ENCODE peak calls at places on chromosome 6, in nine cellular contexts. S is cardiac muscle cell, D is lung, G is astrocyte, L is right cardiac atrium, K is uterus, F is adrenal gland, M is left lung, A is A673. Y is an unnamed sample.

GRCh38 chr6:50718058-50718457 is 4.7 kb downstream of the TFAP2D start:
- DNase-seq in D (no peak), F (no peak), M (no peak), L (no peak), S (no peak), G (no peak), A (no peak), K (no peak), Y (no peak)

GRCh38 chr6:4776967-4777925 is 1.0 kb downstream of the CDYL start:
- DNase-seq in M (no peak), D (no peak), A (peak), S (peak), F (peak), K (peak), L (peak), G (peak), Y (no peak)

GRCh38 chr6:53869964-53870363 is 75.2 kb downstream of the LRRC1 start:
- DNase-seq in M (no peak), K (no peak), G (no peak), S (no peak), D (no peak), F (no peak), A (no peak), L (no peak), Y (no peak)

GRCh38 chr6:9225441-9225871 is 790.1 kb upstream of the SLC35B3 start:
- DNase-seq in F (no peak), D (no peak), M (no peak), S (no peak), A (no peak), K (no peak), G (peak), L (no peak), Y (no peak)

GRCh38 chr6:3540980-3541379 is 84.1 kb upstream of the SLC22A23 start:
- DNase-seq in F (no peak), D (peak), A (no peak), S (no peak), K (no peak), M (no peak), G (no peak), L (no peak), Y (no peak)

GRCh38 chr6:8215631-8216030 is 113.3 kb upstream of the EEF1E1 start:
- DNase-seq in K (no peak), F (no peak), G (peak), A (no peak), M (no peak), S (no peak), L (no peak), D (no peak), Y (no peak)

GRCh38 chr6:132813173-132813856 is 1.1 kb upstream of the RPS12 start:
- DNase-seq in S (peak), L (peak), A (peak), G (no peak), D (peak), F (peak), M (peak), K (peak), Y (peak)

GRCh38 chr6:126724821-126725220 is 384.9 kb downstream of the CENPW start:
- DNase-seq in G (no peak), M (no peak), S (no peak), A (peak), F (no peak), K (no peak), D (no peak), L (no peak), Y (no peak)

GRCh38 chr6:150263765-150264415 is 104.9 kb upstream of the IYD start:
- DNase-seq in K (no peak), F (peak), G (no peak), L (peak), A (no peak), M (no peak), D (no peak), S (no peak), Y (no peak)

GRCh38 chr6:42846505-42846904 is 32.9 kb upstream of the RPL7L1 start:
- DNase-seq in D (no peak), L (no peak), S (no peak), A (no peak), M (no peak), G (no peak), F (no peak), K (no peak), Y (no peak)

GRCh38 chr6:52576392-52577021 is 353 bp downstream of the TRAM2 start:
- DNase-seq in M (peak), A (peak), G (peak), D (peak), K (peak), F (peak), L (peak), S (no peak), Y (peak)
- H3K27ac ChIP-seq in M (peak), A (no peak), G (peak), D (peak), K (peak), F (peak), L (peak), S (no peak), Y (peak)

DNA sequence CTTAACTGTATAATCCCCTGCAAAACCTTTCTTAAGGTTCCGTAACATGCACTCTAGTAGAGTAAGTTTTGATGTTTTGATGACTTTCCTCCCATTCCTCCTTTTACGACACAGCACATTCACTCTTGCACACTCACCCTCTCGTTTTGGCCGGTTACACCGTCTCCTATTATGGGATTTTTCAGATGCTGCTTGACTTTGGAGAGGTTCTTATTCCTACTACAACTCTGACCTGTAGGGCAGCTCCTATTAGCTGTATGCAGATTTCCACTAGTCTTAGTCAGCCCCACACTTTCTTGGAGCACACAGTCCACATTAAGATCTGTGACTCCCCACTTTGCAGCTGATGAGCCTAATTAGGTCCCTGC is 223.7 kb upstream of the SYNCRIP start:
- DNase-seq in M (no peak), K (peak), D (no peak), A (no peak), S (no peak), L (no peak), G (peak), F (peak), Y (no peak)
- H3K4me3 ChIP-seq in M (peak), K (peak), D (peak), A (peak), S (no peak), L (peak), G (peak), F (peak), Y (peak)

DNA sequence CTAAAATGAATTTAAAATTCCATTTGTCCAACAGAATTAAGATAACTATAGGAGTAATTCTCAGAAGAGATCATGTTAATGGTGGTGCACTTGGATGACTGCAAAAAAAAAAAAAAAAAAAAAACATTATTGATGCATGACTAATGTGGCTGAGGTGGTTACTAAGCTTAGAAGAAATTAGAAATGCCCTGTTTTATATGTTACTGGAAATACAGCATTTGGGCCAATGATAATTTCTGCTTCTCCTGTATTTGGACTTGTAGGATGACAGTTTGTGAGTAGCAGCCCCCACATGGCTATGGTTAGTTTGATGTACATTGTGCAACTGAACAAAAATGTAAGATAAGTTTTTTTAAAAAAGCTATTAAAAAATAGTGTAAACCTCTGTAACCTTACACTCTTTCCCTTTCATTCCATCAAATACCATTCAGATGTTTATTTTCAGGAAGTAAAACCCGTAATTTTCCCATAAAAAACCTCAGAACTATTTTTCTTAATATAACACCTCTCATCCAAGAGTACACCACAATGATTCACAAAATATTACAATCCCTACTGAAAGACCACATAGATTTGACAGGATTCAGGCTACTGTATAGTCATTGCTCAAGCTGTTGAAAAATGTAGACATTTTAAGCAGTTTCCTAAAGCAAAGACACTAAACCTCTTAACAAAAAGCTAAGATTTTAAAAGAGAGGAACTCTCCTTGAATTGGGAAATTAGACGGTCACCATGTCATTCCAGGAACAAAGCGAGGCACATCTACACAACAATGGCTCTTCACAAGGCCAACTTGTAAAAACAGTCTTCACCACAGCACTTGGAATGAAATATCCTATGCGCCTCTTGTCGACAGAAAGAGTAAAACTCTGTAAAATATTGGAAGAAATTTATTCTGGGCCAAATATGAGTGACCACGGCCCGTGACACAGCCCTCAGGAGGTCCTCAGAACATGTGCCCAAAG is 83.0 kb downstream of the WDR27 start:
- DNase-seq in F (no peak), K (no peak), S (no peak), G (peak), M (no peak), D (no peak), A (no peak), L (no peak), Y (no peak)
- H3K27ac ChIP-seq in F (no peak), K (no peak), S (no peak), G (peak), M (no peak), D (no peak), A (no peak), L (no peak), Y (no peak)

GRCh38 chr6:158561247-158561884 is 1.5 kb downstream of the TMEM181 start:
- DNase-seq in G (no peak), L (no peak), A (no peak), F (peak), D (no peak), K (no peak), M (no peak), S (no peak), Y (peak)

GRCh38 chr6:158559338-158559894 is 475 bp upstream of the TMEM181 start:
- DNase-seq in D (no peak), A (no peak), M (no peak), G (no peak), F (peak), L (no peak), S (no peak), K (no peak), Y (no peak)

GRCh38 chr6:158559895-158560786 is at the start of gene TMEM181:
- DNase-seq in G (peak), L (peak), D (peak), F (peak), M (peak), A (peak), K (peak), S (peak), Y (peak)

GRCh38 chr6:158560787-158561246 is 926 bp downstream of the TMEM181 start:
- DNase-seq in L (no peak), M (peak), K (no peak), A (peak), G (no peak), D (no peak), S (peak), F (peak), Y (peak)

DNA sequence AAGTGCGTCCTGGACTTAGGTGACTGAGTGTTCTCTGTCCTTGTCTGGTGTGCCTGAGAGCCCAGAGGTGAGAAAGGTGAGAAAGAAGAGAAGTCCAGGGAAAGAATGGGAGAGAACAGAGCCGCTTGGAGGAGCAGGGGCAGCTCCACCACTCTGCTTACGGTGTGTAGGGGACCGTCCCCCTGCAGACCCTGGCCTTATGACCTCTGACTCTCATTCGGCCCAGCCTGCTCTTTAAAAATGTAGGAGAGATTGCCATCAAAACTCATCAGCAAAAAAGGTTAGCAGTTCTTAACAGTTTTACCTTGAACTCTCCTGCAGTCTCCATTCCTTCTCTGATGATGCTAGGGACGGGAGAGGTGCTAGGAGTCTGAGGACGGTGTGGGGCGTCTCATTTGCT is 2.0 kb downstream of the TMEM181 start:
- DNase-seq in A (no peak), G (no peak), S (no peak), M (no peak), L (no peak), K (no peak), F (no peak), D (no peak), Y (no peak)
- H3K4me3 ChIP-seq in A (no peak), G (no peak), S (no peak), M (peak), L (no peak), K (no peak), F (no peak), D (no peak), Y (no peak)

GRCh38 chr6:152811785-152812184 is 61.2 kb downstream of the VIP start:
- DNase-seq in S (no peak), A (no peak), K (no peak), D (no peak), F (no peak), G (no peak), L (no peak), M (no peak), Y (no peak)
- H3K27ac ChIP-seq in S (no peak), A (no peak), K (no peak), D (no peak), F (no peak), G (no peak), L (no peak), M (no peak), Y (no peak)